ENCODE peak calls at places on chromosomes 4 and X, in six cellular contexts. A is stimulated activated CD4-positive, alpha-beta T cell treated with anti-CD3 and anti-CD28 coated beads, Interleukin-15, amount 100 ng/mL, for 1 hour; Z is hippocampal formation; C is stimulated activated CD8-positive, alpha-beta memory T cell treated with anti-CD3 and anti-CD28 coated beads, Interleukin-4, amount 100 ng/mL, for 24 hours; N is NCI-H1092 treated with DMSO at 0.1 percent for 48 hours; D is cardiac muscle cell. P is an unnamed sample.

GRCh38 chr4:184477201-184477999 is 3.0 kb upstream of the IRF2 start:
- DNase-seq in A (no peak), N (no peak), C (no peak), Z (peak), D (no peak), P (no peak)

GRCh38 chrX:10549280-10549679 is 71.1 kb downstream of the MID1 start:
- DNase-seq in A (no peak), D (peak), Z (no peak), C (no peak), N (peak), P (no peak)

GRCh38 chr4:31084806-31085416 is 364.7 kb downstream of the PCDH7 start:
- DNase-seq in Z (no peak), C (no peak), A (no peak), D (no peak), N (no peak), P (no peak)

GRCh38 chr4:107997001-107997788 is 7.5 kb downstream of the HADH start:
- DNase-seq in Z (no peak), C (no peak), D (no peak), A (no peak), N (no peak), P (no peak)

GRCh38 chr4:41258783-41259182 is 2.1 kb downstream of the UCHL1 start:
- DNase-seq in Z (peak), N (peak), A (no peak), D (peak), C (no peak), P (peak)

GRCh38 chr4:128782875-128783614 is 26.5 kb upstream of the JADE1 start:
- DNase-seq in A (no peak), Z (no peak), D (peak), N (no peak), C (no peak), P (no peak)

GRCh38 chrX:150365051-150365952 is 2.2 kb downstream of the MAMLD1 start:
- DNase-seq in N (peak), A (no peak), D (peak), C (peak), Z (peak), P (peak)

GRCh38 chr4:52848255-52848654 is 13.9 kb upstream of the RASL11B start:
- DNase-seq in D (no peak), Z (no peak), N (no peak), C (no peak), A (no peak), P (no peak)

GRCh38 chr4:128241425-128241913 is 46.1 kb downstream of the PGRMC2 start:
- DNase-seq in A (no peak), Z (no peak), N (no peak), C (no peak), D (peak), P (peak)

GRCh38 chrX:153880440-153880815 is 5.5 kb downstream of the L1CAM start:
- DNase-seq in A (no peak), N (no peak), C (no peak), Z (no peak), D (no peak), P (no peak)

GRCh38 chr4:16843831-16844508 is 54.5 kb downstream of the LDB2 start:
- DNase-seq in N (no peak), A (no peak), D (peak), C (no peak), Z (no peak), P (peak)

GRCh38 chr4:168711197-168712120 is 214.6 kb downstream of the PALLD start:
- DNase-seq in A (no peak), N (no peak), D (peak), C (no peak), Z (no peak), P (no peak)

GRCh38 chr4:87654487-87655044 is 4.5 kb downstream of the DMP1 start:
- DNase-seq in D (no peak), Z (no peak), A (no peak), C (no peak), N (no peak), P (peak)